ENCODE peak calls at places on chromosomes 12 and 14, in six cellular contexts. N is HepG2, M is WTC11, B is GM12878, O is K562, H is H1. Z is an unnamed sample.

GRCh38 chr12:67650127-67650495 is 1.6 kb downstream of the DYRK2 start:
- DNase-seq in M (no peak), O (peak; percentile 10), N (no peak), H (no peak), B (no peak), Z (no peak)

GRCh38 chr12:6953417-6954315 is 2.5 kb downstream of the PTPN6 start:
- DNase-seq in B (peak; percentile 95), H (no peak), N (no peak), M (no peak), O (no peak), Z (no peak)

GRCh38 chr12:107788690-107789458 is 14.4 kb downstream of the ASCL4 start:
- DNase-seq in N (peak; percentile 32), H (no peak), B (no peak), M (no peak), O (no peak), Z (no peak)

GRCh38 chr14:77882631-77883030 is 82.7 kb downstream of the ADCK1 start:
- DNase-seq in H (no peak), B (no peak), O (no peak), M (no peak), N (no peak), Z (no peak)

GRCh38 chr14:89186850-89187376 is 230.1 kb downstream of the FOXN3 start:
- DNase-seq in M (no peak), N (no peak), O (peak; percentile 9), H (no peak), B (no peak), Z (no peak)

GRCh38 chr12:87813476-87814234 is 215.5 kb downstream of the C12orf50 start:
- DNase-seq in H (no peak), N (no peak), M (no peak), B (no peak), O (no peak), Z (no peak)

GRCh38 chr12:48132826-48133225 is 13.7 kb downstream of the PFKM start:
- DNase-seq in O (no peak), B (no peak), N (no peak), M (no peak), H (no peak), Z (no peak)

GRCh38 chr14:54782803-54783659 is 119.6 kb downstream of the GCH1 start:
- DNase-seq in O (no peak), B (no peak), H (no peak), M (peak; percentile 51), N (peak; percentile 11), Z (peak; percentile 68)

GRCh38 chr12:105212431-105212830 is 23.5 kb downstream of the APPL2 start:
- DNase-seq in N (no peak), O (no peak), B (no peak), H (no peak), M (no peak), Z (no peak)

GRCh38 chr12:93823616-93824410 is 146.6 kb downstream of the CRADD start:
- DNase-seq in B (no peak), O (no peak), N (no peak), M (no peak), H (no peak), Z (no peak)

GRCh38 chr14:85063747-85064146 is 466.2 kb upstream of the FLRT2 start:
- DNase-seq in M (no peak), N (no peak), B (no peak), O (no peak), H (no peak), Z (no peak)

GRCh38 chr12:77299910-77300772 is 234.8 kb upstream of the E2F7 start:
- DNase-seq in N (no peak), M (no peak), B (no peak), H (no peak), O (no peak), Z (no peak)

GRCh38 chr12:7099290-7099996 is 7.2 kb upstream of the C1R start:
- DNase-seq in O (no peak), N (no peak), H (no peak), B (no peak), M (no peak), Z (no peak)

GRCh38 chr12:53098354-53098981 is 1.0 kb downstream of the IGFBP6 start:
- DNase-seq in B (no peak), O (peak; percentile 62), M (no peak), H (no peak), N (no peak), Z (peak; percentile 34)

GRCh38 chr12:561116-561705 is 101.5 kb downstream of the B4GALNT3 start:
- DNase-seq in N (no peak), B (no peak), H (no peak), M (no peak), O (no peak), Z (no peak)

GRCh38 chr14:104370256-104370870 is 209.2 kb upstream of the C14orf180 start:
- DNase-seq in M (peak; percentile 66), O (peak; percentile 14), H (peak; percentile 13), B (no peak), N (peak; percentile 15), Z (peak; percentile 74)

GRCh38 chr12:21296751-21297406 is 37.8 kb downstream of the SLCO1A2 start:
- DNase-seq in M (no peak), H (no peak), O (peak; percentile 8), B (no peak), N (no peak), Z (peak; percentile 43)

GRCh38 chr12:30796891-30797371 is 42.2 kb upstream of the CAPRIN2 start:
- DNase-seq in O (no peak), B (no peak), N (no peak), M (peak; percentile 44), H (no peak), Z (peak; percentile 61)

GRCh38 chr12:65561798-65562382 is 262.4 kb upstream of the HMGA2 start:
- DNase-seq in N (no peak), B (no peak), O (no peak), M (no peak), H (no peak), Z (no peak)

GRCh38 chr12:49964849-49965624 is 3.4 kb downstream of the AQP5 start:
- DNase-seq in N (no peak), M (no peak), B (no peak), H (no peak), O (no peak), Z (no peak)

GRCh38 chr12:49961993-49962764 is 507 bp downstream of the AQP5 start:
- DNase-seq in B (no peak), O (no peak), H (no peak), N (no peak), M (peak; percentile 46), Z (peak; percentile 66)

GRCh38 chr12:49961111-49961922 is at the start of gene AQP5:
- DNase-seq in O (no peak), H (no peak), M (peak; percentile 49), B (no peak), N (no peak), Z (peak; percentile 64)

GRCh38 chr12:49963976-49964815 is 2.5 kb downstream of the AQP5 start:
- DNase-seq in O (no peak), B (no peak), N (no peak), H (no peak), M (no peak), Z (no peak)

GRCh38 chr12:49962861-49963765 is 1.4 kb downstream of the AQP5 start:
- DNase-seq in H (no peak), M (no peak), N (no peak), O (no peak), B (no peak), Z (no peak)
- TF ChIP-seq CREB1 in H (no peak), M (no peak), N (no peak), O (no peak), B (no peak), Z (no peak)

DNA sequence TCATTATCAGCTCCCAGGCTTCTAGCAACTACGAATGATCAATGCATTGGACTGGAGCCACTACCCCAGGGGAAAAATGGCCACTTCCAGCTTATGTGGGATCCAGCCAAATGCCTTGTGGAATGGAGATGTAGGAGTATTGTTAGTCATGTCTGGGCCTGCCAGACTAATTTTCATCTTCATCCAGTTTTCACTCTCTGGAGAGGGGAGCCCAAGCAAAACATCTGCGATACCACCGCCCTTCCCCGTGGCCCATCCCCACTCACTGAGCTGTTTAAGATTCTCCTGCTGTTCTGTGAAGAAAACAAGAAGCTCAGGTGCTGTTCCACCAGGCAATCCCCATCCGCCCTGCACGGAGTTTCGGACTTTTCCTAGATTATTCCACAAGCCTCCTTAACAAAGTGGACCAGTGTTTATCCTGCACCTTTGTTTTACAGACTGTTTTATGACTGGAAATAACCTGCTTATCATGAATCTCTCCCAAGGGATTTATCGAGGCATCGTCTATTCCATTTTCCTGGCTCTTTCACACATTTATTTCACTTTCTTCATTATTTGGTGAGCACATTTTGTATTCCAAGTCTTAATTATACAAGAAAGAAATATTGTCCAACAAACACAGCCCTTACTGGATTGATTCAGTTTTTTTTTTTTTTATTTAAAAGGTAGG is 35.5 kb upstream of the MAX start:
- DNase-seq in M (no peak), B (no peak), H (no peak), O (no peak), N (no peak), Z (no peak)
- TF ChIP-seq CREB1 in M (no peak), B (no peak), H (no peak), O (no peak), N (no peak), Z (no peak)

DNA sequence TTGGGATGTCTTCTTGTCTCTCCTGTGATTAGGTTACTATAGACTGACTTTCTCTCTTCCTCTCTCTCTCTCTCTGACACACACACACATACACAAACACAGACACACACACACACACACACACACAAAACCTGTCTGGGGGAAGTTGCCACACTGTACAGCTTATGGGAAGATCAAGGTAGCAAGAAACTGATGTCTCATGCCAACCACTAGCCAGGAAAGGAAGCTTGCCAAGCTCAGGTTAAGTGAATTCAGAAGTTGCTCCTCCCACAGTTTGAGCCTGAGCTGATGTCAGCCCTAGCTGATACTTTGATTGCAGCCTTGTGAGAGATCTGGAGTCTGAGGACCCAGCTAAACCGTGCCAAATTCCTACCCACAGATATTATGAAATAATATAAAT is 67.1 kb downstream of the PPFIA2 start:
- DNase-seq in O (no peak), M (no peak), B (no peak), H (no peak), N (no peak), Z (peak; percentile 17)
- TF ChIP-seq CREB1 in O (no peak), M (no peak), B (no peak), H (no peak), N (no peak), Z (no peak)

GRCh38 chr12:96084624-96085023 is 49.2 kb upstream of the LTA4H start:
- DNase-seq in M (no peak), H (no peak), O (no peak), N (no peak), B (no peak), Z (no peak)
- TF ChIP-seq CREB1 in M (no peak), H (no peak), O (no peak), N (no peak), B (no peak), Z (no peak)

GRCh38 chr12:70719672-70720420 is 82.6 kb upstream of the PTPRB start:
- DNase-seq in M (peak; percentile 67), N (peak; percentile 1), O (peak; percentile 57), B (no peak), H (peak; percentile 23), Z (peak; percentile 75)

GRCh38 chr12:70721958-70722357 is 84.7 kb upstream of the PTPRB start:
- DNase-seq in O (no peak), B (no peak), N (no peak), M (no peak), H (no peak), Z (peak; percentile 65)

GRCh38 chr12:70724444-70724843 is 87.2 kb upstream of the PTPRB start:
- DNase-seq in O (peak; percentile 26), M (no peak), N (no peak), B (no peak), H (no peak), Z (peak; percentile 64)

GRCh38 chr12:70721216-70721615 is 84.0 kb upstream of the PTPRB start:
- DNase-seq in N (no peak), M (no peak), H (no peak), O (no peak), B (no peak), Z (no peak)

GRCh38 chr12:70722584-70723343 is 85.5 kb upstream of the PTPRB start:
- DNase-seq in O (peak; percentile 35), B (no peak), N (no peak), H (no peak), M (no peak), Z (no peak)
- TF ChIP-seq CREB1 in O (no peak), B (no peak), N (no peak), H (no peak), M (no peak), Z (no peak)